ENCODE peak calls at places on chromosomes 11 and 22, in six cellular contexts. One of them, this sample, is unnamed.

GRCh38 chr11:2579315-2580060 is 120.3 kb downstream of the KCNQ1OT1 start:
- DNase-seq in body of pancreas: peak; percentile 10
- DNase-seq in neural progenitor cell: peak; percentile 32
- DNase-seq in left ventricle myocardium inferior: peak; percentile 13
- DNase-seq in Panc1: no peak
- DNase-seq in hepatocyte: no peak
- DNase-seq in this sample: peak; percentile 9

GRCh38 chr11:1785749-1786261 is 22.1 kb upstream of the CTSD start:
- DNase-seq in body of pancreas: no peak
- DNase-seq in neural progenitor cell: peak; percentile 51
- DNase-seq in left ventricle myocardium inferior: no peak
- DNase-seq in Panc1: no peak
- DNase-seq in hepatocyte: no peak
- DNase-seq in this sample: no peak

GRCh38 chr22:26990503-26991189 is 333.3 kb downstream of the MIAT start:
- DNase-seq in body of pancreas: no peak
- DNase-seq in neural progenitor cell: no peak
- DNase-seq in left ventricle myocardium inferior: no peak
- DNase-seq in Panc1: no peak
- DNase-seq in hepatocyte: no peak
- DNase-seq in this sample: no peak

GRCh38 chr22:28955817-28956216 is 72.4 kb downstream of the ZNRF3 start:
- DNase-seq in body of pancreas: no peak
- DNase-seq in neural progenitor cell: no peak
- DNase-seq in left ventricle myocardium inferior: no peak
- DNase-seq in Panc1: no peak
- DNase-seq in hepatocyte: no peak
- DNase-seq in this sample: no peak

GRCh38 chr11:76838422-76839068 is 22.2 kb upstream of the ACER3 start:
- DNase-seq in body of pancreas: no peak
- DNase-seq in neural progenitor cell: peak; percentile 83
- DNase-seq in left ventricle myocardium inferior: no peak
- DNase-seq in Panc1: no peak
- DNase-seq in hepatocyte: peak; percentile 37
- DNase-seq in this sample: no peak

GRCh38 chr11:41306435-41306834 is 153.0 kb downstream of the LRRC4C start:
- DNase-seq in body of pancreas: no peak
- DNase-seq in neural progenitor cell: no peak
- DNase-seq in left ventricle myocardium inferior: no peak
- DNase-seq in Panc1: no peak
- DNase-seq in hepatocyte: no peak
- DNase-seq in this sample: no peak

GRCh38 chr11:49316180-49316579 is 107.8 kb upstream of the FOLH1 start:
- DNase-seq in body of pancreas: no peak
- DNase-seq in neural progenitor cell: no peak
- DNase-seq in left ventricle myocardium inferior: no peak
- DNase-seq in Panc1: no peak
- DNase-seq in hepatocyte: no peak
- DNase-seq in this sample: no peak

GRCh38 chr22:30230787-30231461 is 15.6 kb downstream of the LIF start:
- DNase-seq in body of pancreas: no peak
- DNase-seq in neural progenitor cell: no peak
- DNase-seq in left ventricle myocardium inferior: no peak
- DNase-seq in Panc1: no peak
- DNase-seq in hepatocyte: no peak
- DNase-seq in this sample: no peak

GRCh38 chr11:122723576-122723975 is 68.1 kb downstream of the UBASH3B start:
- DNase-seq in body of pancreas: no peak
- DNase-seq in neural progenitor cell: no peak
- DNase-seq in left ventricle myocardium inferior: no peak
- DNase-seq in Panc1: no peak
- DNase-seq in hepatocyte: no peak
- DNase-seq in this sample: no peak

GRCh38 chr11:132821027-132821426 is 711.3 kb downstream of the OPCML start:
- DNase-seq in body of pancreas: no peak
- DNase-seq in neural progenitor cell: no peak
- DNase-seq in left ventricle myocardium inferior: no peak
- DNase-seq in Panc1: no peak
- DNase-seq in hepatocyte: peak; percentile 14
- DNase-seq in this sample: no peak

GRCh38 chr11:116427337-116427902 is 345.4 kb downstream of the BUD13 start:
- DNase-seq in body of pancreas: no peak
- DNase-seq in neural progenitor cell: no peak
- DNase-seq in left ventricle myocardium inferior: no peak
- DNase-seq in Panc1: no peak
- DNase-seq in hepatocyte: peak; percentile 54
- DNase-seq in this sample: no peak

GRCh38 chr11:72697814-72698213 is 23.6 kb upstream of the PDE2A start:
- DNase-seq in body of pancreas: no peak
- DNase-seq in neural progenitor cell: no peak
- DNase-seq in left ventricle myocardium inferior: no peak
- DNase-seq in Panc1: no peak
- DNase-seq in hepatocyte: no peak
- DNase-seq in this sample: no peak

GRCh38 chr11:73393011-73393380 is 16.8 kb downstream of the RELT start:
- DNase-seq in body of pancreas: no peak
- DNase-seq in neural progenitor cell: no peak
- DNase-seq in left ventricle myocardium inferior: no peak
- DNase-seq in Panc1: no peak
- DNase-seq in hepatocyte: no peak
- DNase-seq in this sample: no peak

GRCh38 chr11:62195945-62196344 is 5.9 kb downstream of the SCGB1D1 start:
- DNase-seq in body of pancreas: no peak
- DNase-seq in neural progenitor cell: peak; percentile 16
- DNase-seq in left ventricle myocardium inferior: no peak
- DNase-seq in Panc1: no peak
- DNase-seq in hepatocyte: no peak
- DNase-seq in this sample: no peak
- TF ChIP-seq CTCF in body of pancreas: no peak
- TF ChIP-seq CTCF in neural progenitor cell: peak; percentile 14
- TF ChIP-seq CTCF in left ventricle myocardium inferior: no peak
- TF ChIP-seq CTCF in Panc1: no peak
- TF ChIP-seq CTCF in hepatocyte: no peak
- TF ChIP-seq CTCF in this sample: no peak

GRCh38 chr11:65917434-65918210 is 1.2 kb downstream of the C11orf68 start:
- DNase-seq in body of pancreas: no peak
- DNase-seq in neural progenitor cell: no peak
- DNase-seq in left ventricle myocardium inferior: no peak
- DNase-seq in Panc1: no peak
- DNase-seq in hepatocyte: no peak
- DNase-seq in this sample: peak; percentile 68
- H3K27ac ChIP-seq in body of pancreas: no peak overlapping the region
- H3K27ac ChIP-seq in neural progenitor cell: no peak overlapping the region
- H3K27ac ChIP-seq in left ventricle myocardium inferior: peak overlapping the region; percentile 99
- H3K27ac ChIP-seq in Panc1: peak overlapping the region; percentile 99
- H3K27ac ChIP-seq in hepatocyte: peak overlapping the region; percentile 94
- H3K27ac ChIP-seq in this sample: peak overlapping the region; percentile 99

DNA sequence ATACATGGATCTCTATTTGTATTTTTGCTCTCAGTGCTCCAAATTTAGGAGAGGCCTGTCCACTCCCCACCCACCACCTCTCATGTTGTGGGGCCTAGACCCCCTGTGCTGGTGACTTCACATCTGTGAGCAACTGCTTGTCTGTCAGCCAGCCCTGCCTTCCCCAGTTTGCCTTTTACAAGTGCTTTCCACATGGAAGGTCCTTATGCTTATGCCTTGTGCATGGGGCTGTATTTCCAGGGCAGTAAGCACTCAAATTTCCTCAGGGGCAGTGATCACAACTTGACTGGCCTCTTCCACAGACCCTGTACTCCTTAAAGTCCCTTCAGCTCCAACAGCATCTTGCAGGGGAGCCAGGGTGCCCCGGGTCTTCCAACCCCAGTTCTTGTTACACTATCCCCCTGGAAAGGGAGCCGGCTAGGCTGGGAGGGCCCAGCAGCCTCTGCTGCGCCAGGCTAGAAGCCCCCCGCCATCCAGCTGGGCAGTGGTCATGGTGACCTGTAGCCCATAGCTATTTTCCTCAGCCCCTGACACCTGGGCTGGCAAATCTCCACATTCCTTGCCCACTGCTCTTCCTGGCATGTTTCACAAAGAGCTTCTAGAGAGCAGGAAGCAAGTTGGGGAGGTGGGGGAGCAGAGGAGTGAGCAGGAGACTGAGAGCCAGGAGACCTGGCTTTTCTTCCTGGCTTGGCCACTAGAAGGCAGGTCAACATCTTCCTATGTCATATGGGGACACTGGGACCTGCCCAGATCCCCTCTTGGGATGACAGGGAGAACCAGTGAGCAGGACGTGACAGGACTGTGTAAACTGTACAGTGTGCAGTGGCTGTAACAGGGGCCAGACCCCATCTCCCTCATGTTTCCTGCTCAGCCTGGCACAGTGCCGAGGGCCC is 29.7 kb downstream of the GDPD5 start:
- DNase-seq in body of pancreas: no peak
- DNase-seq in neural progenitor cell: peak; percentile 61
- DNase-seq in left ventricle myocardium inferior: no peak
- DNase-seq in Panc1: no peak
- DNase-seq in hepatocyte: no peak
- DNase-seq in this sample: no peak
- TF ChIP-seq CTCF in body of pancreas: no peak
- TF ChIP-seq CTCF in neural progenitor cell: peak; percentile 45
- TF ChIP-seq CTCF in left ventricle myocardium inferior: peak; percentile 14
- TF ChIP-seq CTCF in Panc1: no peak
- TF ChIP-seq CTCF in hepatocyte: no peak
- TF ChIP-seq CTCF in this sample: no peak

DNA sequence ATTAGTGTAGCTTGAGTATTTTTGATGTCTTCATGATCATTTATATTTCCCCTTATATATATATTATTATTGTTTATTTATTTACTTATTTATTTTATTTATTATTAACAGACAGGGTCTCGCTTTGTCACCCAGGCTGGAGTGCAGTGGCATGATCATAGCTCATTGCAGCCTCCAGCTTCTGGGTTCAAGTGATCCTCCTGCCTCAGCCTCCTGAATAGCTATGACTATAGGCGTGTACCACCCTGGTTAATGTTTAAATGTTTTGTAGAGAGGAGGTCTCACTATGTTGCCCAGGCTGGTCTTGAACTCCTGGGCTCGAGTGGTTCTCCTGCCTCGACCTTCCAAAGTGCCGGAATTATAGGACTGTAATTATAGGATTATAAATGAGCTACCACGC is 10.2 kb downstream of the ADM start:
- DNase-seq in body of pancreas: no peak
- DNase-seq in neural progenitor cell: no peak
- DNase-seq in left ventricle myocardium inferior: no peak
- DNase-seq in Panc1: no peak
- DNase-seq in hepatocyte: no peak
- DNase-seq in this sample: no peak
- H3K27ac ChIP-seq in body of pancreas: no peak overlapping the region
- H3K27ac ChIP-seq in neural progenitor cell: no peak overlapping the region
- H3K27ac ChIP-seq in left ventricle myocardium inferior: no peak overlapping the region
- H3K27ac ChIP-seq in Panc1: peak overlapping the region; percentile 88
- H3K27ac ChIP-seq in hepatocyte: no peak overlapping the region
- H3K27ac ChIP-seq in this sample: no peak overlapping the region

GRCh38 chr11:64650923-64651523 is 60.0 kb downstream of the SLC22A12 start:
- DNase-seq in body of pancreas: no peak
- DNase-seq in neural progenitor cell: peak; percentile 72
- DNase-seq in left ventricle myocardium inferior: no peak
- DNase-seq in Panc1: no peak
- DNase-seq in hepatocyte: peak; percentile 53
- DNase-seq in this sample: no peak
- TF ChIP-seq CTCF in body of pancreas: no peak
- TF ChIP-seq CTCF in neural progenitor cell: peak; percentile 55
- TF ChIP-seq CTCF in left ventricle myocardium inferior: peak; percentile 53
- TF ChIP-seq CTCF in Panc1: peak; percentile 83
- TF ChIP-seq CTCF in hepatocyte: peak; percentile 38
- TF ChIP-seq CTCF in this sample: peak; percentile 16

GRCh38 chr11:65584723-65585171 is 8.9 kb downstream of the EHBP1L1 start:
- DNase-seq in body of pancreas: no peak
- DNase-seq in neural progenitor cell: peak; percentile 61
- DNase-seq in left ventricle myocardium inferior: no peak
- DNase-seq in Panc1: no peak
- DNase-seq in hepatocyte: no peak
- DNase-seq in this sample: no peak
- H3K27ac ChIP-seq in body of pancreas: no peak overlapping the region
- H3K27ac ChIP-seq in neural progenitor cell: no peak overlapping the region
- H3K27ac ChIP-seq in left ventricle myocardium inferior: no peak overlapping the region
- H3K27ac ChIP-seq in Panc1: no peak overlapping the region
- H3K27ac ChIP-seq in hepatocyte: no peak overlapping the region
- H3K27ac ChIP-seq in this sample: peak overlapping the region; percentile 91

GRCh38 chr11:19800162-19800561 is 87.5 kb downstream of the NAV2 start:
- DNase-seq in body of pancreas: no peak
- DNase-seq in neural progenitor cell: no peak
- DNase-seq in left ventricle myocardium inferior: no peak
- DNase-seq in Panc1: no peak
- DNase-seq in hepatocyte: no peak
- DNase-seq in this sample: no peak
- TF ChIP-seq CTCF in body of pancreas: no peak
- TF ChIP-seq CTCF in neural progenitor cell: peak; percentile 37
- TF ChIP-seq CTCF in left ventricle myocardium inferior: peak; percentile 41
- TF ChIP-seq CTCF in Panc1: peak; percentile 43
- TF ChIP-seq CTCF in hepatocyte: peak; percentile 38
- TF ChIP-seq CTCF in this sample: no peak

DNA sequence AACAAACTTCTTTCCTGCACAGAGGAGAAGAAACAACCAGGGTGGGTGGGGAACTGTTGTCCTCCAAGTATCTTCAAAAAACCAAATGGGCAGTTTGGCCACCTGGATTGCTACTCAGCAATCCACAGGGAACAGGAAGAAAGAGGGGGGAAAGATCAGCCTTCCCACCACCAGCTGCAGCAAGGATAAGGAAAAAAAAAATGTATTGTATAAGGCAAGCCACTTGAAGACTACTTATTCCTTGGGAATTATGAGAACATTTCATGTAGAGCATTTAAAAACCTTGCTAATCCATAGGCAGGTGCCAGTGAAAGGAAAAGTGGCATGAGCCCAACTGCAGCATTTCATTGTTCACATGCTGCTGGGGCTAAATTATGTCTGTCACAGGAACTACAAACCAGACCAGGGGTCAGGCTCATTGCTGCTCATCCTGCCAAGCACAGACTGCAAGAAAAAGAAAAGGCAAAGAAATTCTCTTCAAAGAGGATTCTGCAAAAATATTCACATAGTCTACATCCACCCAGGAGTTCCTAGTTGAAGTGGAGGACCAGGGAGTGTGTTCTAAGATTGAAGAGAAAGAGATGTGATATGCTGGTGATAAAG is 2.2 kb downstream of the RAB30 start:
- DNase-seq in body of pancreas: no peak
- DNase-seq in neural progenitor cell: peak; percentile 9
- DNase-seq in left ventricle myocardium inferior: no peak
- DNase-seq in Panc1: no peak
- DNase-seq in hepatocyte: no peak
- DNase-seq in this sample: no peak
- H3K27ac ChIP-seq in body of pancreas: no peak overlapping the region
- H3K27ac ChIP-seq in neural progenitor cell: no peak overlapping the region
- H3K27ac ChIP-seq in left ventricle myocardium inferior: peak overlapping the region; percentile 95
- H3K27ac ChIP-seq in Panc1: no peak overlapping the region
- H3K27ac ChIP-seq in hepatocyte: no peak overlapping the region
- H3K27ac ChIP-seq in this sample: peak overlapping the region; percentile 90

This sample was measured in psoas muscle.